ENCODE peak calls at places on chromosomes 13 and 19, in seven cellular contexts. R is upper lobe of left lung; G is transverse colon; Z is stimulated activated CD8-positive, alpha-beta memory T cell treated with anti-CD3 and anti-CD28 coated beads, Interleukin-4, amount 100 ng/mL, for 1 hour; S is NCI-H510A; N is activated CD4-positive, alpha-beta T cell treated with anti-CD3 and anti-CD28 coated beads, Interleukin-2, amount 10 ng/mL, durations not matched to agents 7 days and 5 days; T is aorta. U is an unnamed sample.

GRCh38 chr19:11041966-11042627 is 47.2 kb upstream of the LDLR start:
- DNase-seq in T (peak; percentile 61), N (no peak), R (peak; percentile 95), Z (no peak), S (no peak), G (no peak), U (no peak)

GRCh38 chr19:881385-882071 is 11.5 kb downstream of the MED16 start:
- DNase-seq in S (no peak), Z (no peak), T (no peak), R (no peak), G (no peak), N (no peak), U (no peak)

GRCh38 chr13:44713793-44714469 is 137.8 kb upstream of the TSC22D1 start:
- DNase-seq in T (no peak), S (no peak), R (no peak), Z (no peak), N (no peak), G (no peak), U (peak; percentile 61)

GRCh38 chr19:38917921-38918491 is 6.0 kb upstream of the CCER2 start:
- DNase-seq in S (no peak), G (no peak), N (no peak), Z (no peak), R (no peak), T (peak; percentile 64), U (peak; percentile 74)

GRCh38 chr13:76832258-76832988 is 53.8 kb downstream of the KCTD12 start:
- DNase-seq in N (no peak), R (no peak), Z (no peak), T (no peak), G (no peak), S (no peak), U (no peak)

GRCh38 chr13:38421590-38422560 is 72.2 kb downstream of the UFM1 start:
- DNase-seq in G (no peak), Z (no peak), S (no peak), T (no peak), R (no peak), N (no peak), U (peak; percentile 24)

GRCh38 chr19:41323430-41324125 is 13.6 kb downstream of the CCDC97 start:
- DNase-seq in G (peak; percentile 51), Z (no peak), N (no peak), S (no peak), R (peak; percentile 51), T (peak; percentile 89), U (peak; percentile 80)

GRCh38 chr13:40993987-40994386 is 25.1 kb downstream of the ELF1 start:
- DNase-seq in Z (no peak), G (peak; percentile 31), S (peak; percentile 47), N (no peak), R (peak; percentile 43), T (no peak), U (no peak)

GRCh38 chr13:30698023-30698422 is 37.3 kb upstream of the ALOX5AP start:
- DNase-seq in G (no peak), N (no peak), Z (no peak), S (no peak), R (no peak), T (no peak), U (peak; percentile 73)

GRCh38 chr19:3721131-3721899 is 13.1 kb downstream of the TJP3 start:
- DNase-seq in R (peak; percentile 89), N (peak; percentile 82), G (peak; percentile 97), T (peak; percentile 92), S (peak; percentile 96), Z (peak; percentile 71), U (peak; percentile 82)

GRCh38 chr13:110150384-110151091 is 156.4 kb downstream of the COL4A1 start:
- DNase-seq in G (no peak), Z (no peak), N (no peak), S (no peak), T (no peak), R (no peak), U (no peak)